ENCODE peak calls at places on chromosomes 3 and 15, in ten cellular contexts. G is tibial artery; F is naive thymus-derived CD4-positive, alpha-beta T cell; L is neuronal stem cell; U is mesendoderm; V is lower lobe of right lung; K is PC-3; E is heart right ventricle; I is HCT116; M is mesenchymal stem cell. H is an unnamed sample. For H3K4me1, the result is how much of the 10 kb centered on the place peaks cover.

GRCh38 chr3:125116311-125117069 is 60.7 kb upstream of the HEG1 start:
- DNase-seq in L (no peak), I (no peak), V (no peak), M (no peak), K (peak), F (no peak), E (no peak), G (no peak), U (peak), H (no peak)

GRCh38 chr3:14652-15051 is 181.9 kb upstream of the CHL1 start:
- DNase-seq in V (no peak), G (no peak), K (peak), E (no peak), U (no peak), M (no peak), L (no peak), F (no peak), I (no peak), H (no peak)

GRCh38 chr15:90039996-90040395 is 38.9 kb downstream of the ZNF710 start:
- DNase-seq in I (no peak), E (no peak), M (no peak), U (no peak), K (no peak), G (no peak), V (no peak), L (no peak), F (no peak), H (no peak)

GRCh38 chr15:76674883-76675282 is 230.3 kb downstream of the SCAPER start:
- DNase-seq in E (no peak), L (no peak), M (peak), F (no peak), I (no peak), U (no peak), K (peak), V (no peak), G (no peak), H (no peak)

GRCh38 chr3:161422171-161422693 is 50.9 kb upstream of the SPTSSB start:
- DNase-seq in U (no peak), K (no peak), M (peak), L (no peak), I (no peak), E (no peak), F (no peak), V (no peak), G (no peak), H (no peak)

GRCh38 chr3:4994823-4995499 is 15.7 kb downstream of the BHLHE40 start:
- DNase-seq in G (peak), V (no peak), F (no peak), K (peak), M (peak), U (peak), L (no peak), I (peak), E (peak), H (peak)

GRCh38 chr15:26394801-26395200 is 378.1 kb downstream of the GABRB3 start:
- DNase-seq in F (no peak), V (no peak), L (no peak), E (no peak), M (no peak), U (peak), I (no peak), G (no peak), K (no peak), H (peak)

GRCh38 chr3:58333206-58334012 is 717 bp downstream of the PXK start:
- DNase-seq in K (peak), E (peak), U (peak), V (peak), F (peak), I (no peak), L (peak), M (no peak), G (peak), H (peak)

GRCh38 chr3:23999012-23999641 is 54.0 kb downstream of the NR1D2 start:
- DNase-seq in I (peak), M (peak), U (peak), G (peak), K (peak), V (peak), F (peak), E (peak), L (peak), H (peak)

GRCh38 chr3:37247398-37248114 is 73.2 kb upstream of the LRRFIP2 start:
- DNase-seq in K (no peak), F (no peak), E (no peak), I (no peak), L (no peak), V (no peak), G (no peak), M (no peak), U (no peak), H (no peak)

GRCh38 chr3:16430717-16431630 is 82.5 kb downstream of the RFTN1 start:
- DNase-seq in L (no peak), V (no peak), E (no peak), M (no peak), K (no peak), U (no peak), I (no peak), G (no peak), F (no peak), H (no peak)

GRCh38 chr3:11480663-11481298 is 162.9 kb downstream of the VGLL4 start:
- DNase-seq in F (no peak), V (no peak), K (no peak), G (no peak), U (peak), L (no peak), E (no peak), I (no peak), M (peak), H (no peak)

GRCh38 chr3:30227571-30228301 is 378.7 kb upstream of the TGFBR2 start:
- DNase-seq in V (no peak), G (no peak), M (peak), U (no peak), I (peak), K (peak), L (no peak), E (no peak), F (no peak), H (no peak)

DNA sequence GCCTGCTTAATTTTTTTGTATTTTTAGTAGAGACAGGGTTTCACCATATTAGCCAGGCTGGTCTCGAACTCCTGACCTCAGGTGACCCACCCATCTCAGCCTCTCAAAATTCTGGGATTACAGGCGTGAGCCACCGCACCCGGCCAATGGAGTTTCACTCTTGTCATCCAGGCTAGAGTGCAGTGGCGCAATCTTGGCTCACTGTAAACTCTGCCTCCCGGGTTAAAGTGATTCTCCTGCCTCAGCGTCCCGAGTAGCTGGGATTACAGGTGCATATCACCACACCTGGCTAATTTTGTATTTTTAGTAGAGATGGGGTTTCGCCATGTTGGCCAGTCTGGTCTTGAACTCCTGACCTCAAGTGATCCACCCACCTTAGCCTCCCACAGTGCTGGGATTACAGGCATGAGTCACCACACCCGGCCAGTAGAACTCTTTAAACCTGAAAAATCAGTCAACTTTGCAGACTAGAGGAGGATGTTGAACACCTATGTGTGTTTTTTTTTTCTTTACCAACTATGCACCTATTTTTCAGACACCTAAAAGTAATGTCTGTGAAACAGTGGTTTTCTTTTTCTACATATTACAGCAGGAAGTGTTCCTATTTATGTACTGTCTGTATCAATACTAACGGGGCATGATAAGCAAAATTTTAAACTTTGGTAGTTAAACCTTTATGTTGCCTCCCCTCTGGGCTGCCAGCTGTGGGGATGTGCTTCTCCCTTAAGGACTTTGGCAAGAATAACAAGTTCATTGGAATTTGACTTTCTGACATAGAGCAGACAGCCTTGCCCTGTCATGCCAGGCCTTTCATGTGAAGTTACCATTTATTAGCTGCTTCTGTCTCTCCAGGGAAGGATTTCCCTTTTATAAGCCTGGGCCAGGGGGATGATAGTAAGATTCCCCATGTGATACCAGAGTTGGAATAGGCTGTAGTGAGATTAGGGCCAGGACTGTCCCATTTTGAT is 8.1 kb downstream of the ARIH2 start:
- DNase-seq in K (peak), U (no peak), L (no peak), E (no peak), G (no peak), M (peak), V (no peak), I (no peak), F (no peak), H (peak)
- H3K4me1 ChIP-seq in K (under half), U (under half), L (under half), E (under half), G (half or more), M (under half), V (under half), I (under half), F (under half), H (under half)

GRCh38 chr3:27720899-27721716 is 1.0 kb downstream of the EOMES start:
- DNase-seq in F (no peak), G (no peak), E (no peak), L (no peak), M (no peak), U (peak), I (peak), K (peak), V (no peak), H (peak)
- H3K4me3 ChIP-seq in F (peak), G (peak), E (peak), L (peak), M (peak), U (peak), I (peak), K (peak), V (peak), H (peak)

DNA sequence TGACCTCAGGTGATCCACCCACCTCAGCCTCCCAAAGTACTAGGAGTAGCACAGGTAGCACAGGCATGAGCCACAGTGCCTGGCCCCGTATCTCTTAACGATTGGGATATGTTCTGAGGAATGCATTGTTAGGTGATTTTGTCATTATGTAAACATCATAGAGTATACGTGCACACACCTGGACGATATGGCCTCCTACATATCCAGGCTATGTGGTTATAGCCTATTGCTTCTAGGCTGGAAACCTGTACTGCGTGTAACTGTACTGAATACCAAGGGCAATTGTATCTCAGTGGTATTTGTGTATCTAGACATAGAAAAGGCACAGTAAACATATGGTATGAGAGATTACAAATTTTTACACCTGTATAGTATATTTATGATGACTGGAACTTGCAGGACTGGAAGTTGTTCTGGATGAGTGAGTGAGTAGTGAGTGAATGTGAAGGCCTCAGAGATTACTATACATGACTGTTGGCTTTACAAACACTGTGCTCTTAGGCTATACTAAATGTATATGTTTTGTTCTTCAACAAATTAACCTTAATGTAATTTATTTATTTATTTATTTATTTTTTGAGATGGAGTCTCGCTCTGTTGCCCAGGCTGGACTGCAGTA is 120.7 kb downstream of the MBNL1 start:
- DNase-seq in K (peak), M (no peak), F (no peak), V (no peak), I (no peak), G (no peak), L (no peak), E (no peak), U (no peak), H (no peak)
- H3K4me1 ChIP-seq in K (under half), M (under half), F (under half), V (half or more), I (under half), G (half or more), L (under half), E (half or more), U (under half), H (under half)

GRCh38 chr3:108123326-108123725 is 32.5 kb upstream of the CD47 start:
- DNase-seq in K (no peak), G (no peak), U (no peak), E (no peak), M (no peak), F (no peak), L (no peak), I (no peak), V (no peak), H (no peak)

GRCh38 chr3:108125550-108126071 is 34.8 kb upstream of the CD47 start:
- DNase-seq in V (no peak), I (no peak), L (no peak), M (no peak), K (no peak), G (no peak), F (peak), E (no peak), U (no peak), H (no peak)

GRCh38 chr3:108126348-108126747 is 35.5 kb upstream of the CD47 start:
- DNase-seq in G (no peak), U (no peak), M (no peak), I (no peak), L (no peak), K (no peak), E (no peak), F (no peak), V (no peak), H (no peak)

GRCh38 chr3:108124337-108125150 is 33.7 kb upstream of the CD47 start:
- DNase-seq in F (peak), K (no peak), G (no peak), I (no peak), U (peak), E (no peak), L (no peak), V (no peak), M (no peak), H (no peak)

GRCh38 chr3:108125151-108125540 is 34.3 kb upstream of the CD47 start:
- DNase-seq in F (no peak), G (no peak), K (no peak), U (no peak), V (no peak), M (no peak), E (no peak), I (no peak), L (no peak), H (no peak)
- H3K4me3 ChIP-seq in F (peak), G (no peak), K (no peak), U (no peak), V (no peak), M (no peak), E (no peak), I (no peak), L (no peak), H (no peak)

DNA sequence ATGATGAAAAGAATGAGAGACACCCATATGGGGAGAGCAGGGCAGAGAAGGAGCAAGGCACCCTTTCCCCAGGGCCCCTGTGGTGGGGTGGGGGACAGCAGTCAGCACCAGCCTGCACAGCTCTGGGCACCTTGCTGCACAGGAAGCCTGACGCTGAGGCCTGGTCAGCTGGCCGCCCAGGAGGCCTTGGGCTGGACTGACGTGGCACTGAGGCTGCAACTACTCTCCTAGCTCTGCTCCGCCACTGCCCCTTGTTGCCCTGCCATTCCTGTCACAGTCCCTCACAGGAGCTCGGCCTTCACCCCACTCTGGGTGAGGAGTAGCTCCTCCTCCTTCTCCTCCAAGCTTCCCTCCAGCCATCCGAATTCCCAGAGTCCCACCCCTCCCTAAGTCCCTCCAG is 99.7 kb downstream of the CPN2 start:
- DNase-seq in F (no peak), G (no peak), V (no peak), M (no peak), I (no peak), U (no peak), K (no peak), L (no peak), E (no peak), H (no peak)
- H3K4me1 ChIP-seq in F (under half), G (under half), V (under half), M (under half), I (under half), U (under half), K (under half), L (under half), E (under half), H (under half)

DNA sequence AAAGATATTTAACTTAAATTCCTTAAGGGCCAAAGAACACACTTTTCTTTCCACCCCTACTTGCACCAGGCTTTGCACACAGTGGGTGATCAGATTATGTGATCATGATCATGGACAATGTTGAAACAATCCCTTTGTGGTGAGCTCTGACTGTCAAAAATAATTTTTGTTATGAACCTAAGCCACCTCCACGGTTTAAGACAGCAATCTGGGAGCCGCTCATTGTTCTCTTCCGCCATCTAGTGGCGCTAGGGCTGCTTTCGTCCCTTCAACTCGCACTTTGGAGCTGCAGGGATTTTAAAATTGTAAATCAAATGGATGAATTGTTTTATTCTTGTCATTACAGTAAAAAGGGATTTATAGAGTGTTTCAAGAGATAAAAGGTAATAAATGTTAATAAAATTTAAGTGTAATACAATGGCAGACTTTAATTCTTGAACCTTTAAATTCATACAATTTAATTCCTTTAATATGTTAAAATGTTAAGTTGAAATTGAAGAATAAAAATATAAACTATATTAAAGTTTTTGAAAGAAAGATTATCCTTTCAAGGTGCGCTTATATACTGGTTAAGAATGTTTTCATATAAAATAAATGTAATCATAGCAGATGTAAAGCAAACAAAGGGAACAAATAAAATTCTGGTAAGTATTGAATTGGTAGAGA is 45.3 kb upstream of the ARL6 start:
- DNase-seq in G (no peak), F (peak), M (peak), K (peak), L (peak), E (peak), U (peak), I (peak), V (peak), H (peak)
- H3K4me3 ChIP-seq in G (no peak), F (no peak), M (no peak), K (peak), L (no peak), E (no peak), U (no peak), I (no peak), V (no peak), H (no peak)

GRCh38 chr3:187015903-187016638 is 85.7 kb downstream of the ST6GAL1 start:
- DNase-seq in V (no peak), G (peak), I (no peak), E (no peak), U (no peak), L (no peak), F (no peak), K (no peak), M (no peak), H (no peak)

GRCh38 chr3:187013080-187013838 is 82.9 kb downstream of the ST6GAL1 start:
- DNase-seq in M (peak), U (no peak), L (no peak), E (no peak), V (no peak), K (no peak), F (no peak), G (peak), I (no peak), H (no peak)

GRCh38 chr3:187012609-187013051 is 82.3 kb downstream of the ST6GAL1 start:
- DNase-seq in G (peak), V (no peak), I (no peak), M (peak), U (no peak), L (no peak), K (no peak), E (peak), F (peak), H (no peak)

GRCh38 chr3:187016639-187017345 is 86.5 kb downstream of the ST6GAL1 start:
- DNase-seq in I (no peak), F (no peak), M (peak), K (peak), L (no peak), U (peak), G (peak), E (no peak), V (no peak), H (no peak)

DNA sequence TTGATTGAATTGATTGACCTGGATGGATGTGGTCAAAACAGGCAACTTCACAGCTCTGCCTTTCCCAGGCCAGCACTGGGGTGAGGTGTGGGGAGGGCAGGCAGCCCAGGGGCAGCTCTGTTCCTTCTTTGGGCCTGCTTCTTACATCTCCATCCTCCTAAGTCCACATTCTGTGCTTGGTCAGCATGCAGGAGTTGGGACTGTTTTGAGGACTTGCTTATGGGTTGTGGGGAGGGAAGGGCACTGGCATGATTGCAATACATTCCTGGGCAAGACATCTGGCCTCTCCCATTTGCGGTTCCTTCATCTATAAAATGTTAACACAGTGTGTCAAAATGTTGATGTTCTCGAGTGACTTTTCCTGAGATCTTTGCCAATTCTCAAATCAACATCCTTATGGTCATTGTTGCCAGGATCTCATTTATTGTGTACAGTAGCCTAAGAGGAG is 84.1 kb downstream of the ST6GAL1 start:
- DNase-seq in L (no peak), M (no peak), K (peak), U (no peak), I (no peak), F (no peak), G (peak), E (no peak), V (no peak), H (no peak)
- H3K4me1 ChIP-seq in L (under half), M (under half), K (under half), U (under half), I (under half), F (under half), G (half or more), E (under half), V (half or more), H (under half)